ENCODE peak calls at places on chromosomes 11 and 22, in four cellular contexts. One of them, this sample, is unnamed.

GRCh38 chr22:17097062-17097461 is 12.3 kb downstream of the IL17RA start:
- DNase-seq in activated CD4-positive, alpha-beta T cell treated with anti-CD3 and anti-CD28 coated beads, Interleukin-2, amount 10 ng/mL, durations not matched to agents 7 days and 5 days: no peak
- DNase-seq in T-helper 9 cell: no peak
- DNase-seq in Calu3: no peak
- DNase-seq in this sample: no peak

GRCh38 chr22:22410121-22410520 is 98.4 kb downstream of the ZNF280B start:
- DNase-seq in activated CD4-positive, alpha-beta T cell treated with anti-CD3 and anti-CD28 coated beads, Interleukin-2, amount 10 ng/mL, durations not matched to agents 7 days and 5 days: no peak
- DNase-seq in T-helper 9 cell: no peak
- DNase-seq in Calu3: no peak
- DNase-seq in this sample: no peak

GRCh38 chr11:16225623-16226022 is 130.7 kb downstream of the SOX6 start:
- DNase-seq in activated CD4-positive, alpha-beta T cell treated with anti-CD3 and anti-CD28 coated beads, Interleukin-2, amount 10 ng/mL, durations not matched to agents 7 days and 5 days: no peak
- DNase-seq in T-helper 9 cell: no peak
- DNase-seq in Calu3: no peak
- DNase-seq in this sample: no peak

GRCh38 chr11:2095198-2095520 is 44.0 kb downstream of the IGF2 start:
- DNase-seq in activated CD4-positive, alpha-beta T cell treated with anti-CD3 and anti-CD28 coated beads, Interleukin-2, amount 10 ng/mL, durations not matched to agents 7 days and 5 days: no peak
- DNase-seq in T-helper 9 cell: no peak
- DNase-seq in Calu3: no peak
- DNase-seq in this sample: no peak

GRCh38 chr11:110447897-110448522 is 18.3 kb downstream of the FDX1 start:
- DNase-seq in activated CD4-positive, alpha-beta T cell treated with anti-CD3 and anti-CD28 coated beads, Interleukin-2, amount 10 ng/mL, durations not matched to agents 7 days and 5 days: no peak
- DNase-seq in T-helper 9 cell: no peak
- DNase-seq in Calu3: no peak
- DNase-seq in this sample: no peak

GRCh38 chr11:66287256-66288137 is 1.4 kb downstream of the YIF1A start:
- DNase-seq in activated CD4-positive, alpha-beta T cell treated with anti-CD3 and anti-CD28 coated beads, Interleukin-2, amount 10 ng/mL, durations not matched to agents 7 days and 5 days: no peak
- DNase-seq in T-helper 9 cell: no peak
- DNase-seq in Calu3: no peak
- DNase-seq in this sample: no peak

GRCh38 chr11:110081462-110082233 is 11.5 kb upstream of the ZC3H12C start:
- DNase-seq in activated CD4-positive, alpha-beta T cell treated with anti-CD3 and anti-CD28 coated beads, Interleukin-2, amount 10 ng/mL, durations not matched to agents 7 days and 5 days: no peak
- DNase-seq in T-helper 9 cell: no peak
- DNase-seq in Calu3: no peak
- DNase-seq in this sample: no peak

GRCh38 chr11:75563978-75564552 is 2.0 kb downstream of the SERPINH1 start:
- DNase-seq in activated CD4-positive, alpha-beta T cell treated with anti-CD3 and anti-CD28 coated beads, Interleukin-2, amount 10 ng/mL, durations not matched to agents 7 days and 5 days: no peak
- DNase-seq in T-helper 9 cell: no peak
- DNase-seq in Calu3: no peak
- DNase-seq in this sample: no peak

GRCh38 chr11:95229199-95230053 is 1.6 kb downstream of the SESN3 start:
- DNase-seq in activated CD4-positive, alpha-beta T cell treated with anti-CD3 and anti-CD28 coated beads, Interleukin-2, amount 10 ng/mL, durations not matched to agents 7 days and 5 days: no peak
- DNase-seq in T-helper 9 cell: no peak
- DNase-seq in Calu3: no peak
- DNase-seq in this sample: no peak

GRCh38 chr22:22770881-22771280 is 116.7 kb upstream of the IGLL5 start:
- DNase-seq in activated CD4-positive, alpha-beta T cell treated with anti-CD3 and anti-CD28 coated beads, Interleukin-2, amount 10 ng/mL, durations not matched to agents 7 days and 5 days: no peak
- DNase-seq in T-helper 9 cell: no peak
- DNase-seq in Calu3: no peak
- DNase-seq in this sample: no peak

GRCh38 chr11:72084076-72084475 is 3.4 kb downstream of the LRRC51 start:
- DNase-seq in activated CD4-positive, alpha-beta T cell treated with anti-CD3 and anti-CD28 coated beads, Interleukin-2, amount 10 ng/mL, durations not matched to agents 7 days and 5 days: no peak
- DNase-seq in T-helper 9 cell: no peak
- DNase-seq in Calu3: no peak
- DNase-seq in this sample: no peak

GRCh38 chr11:134609361-134610115 is 197.5 kb upstream of the B3GAT1 start:
- DNase-seq in activated CD4-positive, alpha-beta T cell treated with anti-CD3 and anti-CD28 coated beads, Interleukin-2, amount 10 ng/mL, durations not matched to agents 7 days and 5 days: peak; percentile 3
- DNase-seq in T-helper 9 cell: no peak
- DNase-seq in Calu3: no peak
- DNase-seq in this sample: no peak

GRCh38 chr11:55966391-55966790 is 3.4 kb downstream of the OR10AG1 start:
- DNase-seq in activated CD4-positive, alpha-beta T cell treated with anti-CD3 and anti-CD28 coated beads, Interleukin-2, amount 10 ng/mL, durations not matched to agents 7 days and 5 days: no peak
- DNase-seq in T-helper 9 cell: no peak
- DNase-seq in Calu3: no peak
- DNase-seq in this sample: no peak

GRCh38 chr11:46948378-46949131 is 12.0 kb downstream of the CSTPP1 start:
- DNase-seq in activated CD4-positive, alpha-beta T cell treated with anti-CD3 and anti-CD28 coated beads, Interleukin-2, amount 10 ng/mL, durations not matched to agents 7 days and 5 days: no peak
- DNase-seq in T-helper 9 cell: no peak
- DNase-seq in Calu3: no peak
- DNase-seq in this sample: peak; percentile 51

This sample was measured in LoVo.